ENCODE peak calls at places on chromosomes 11 and 22, in seven cellular contexts. One of them, this sample, is unnamed.

GRCh38 chr11:38256436-38256835 is 1658.4 kb upstream of the RAG2 start:
- DNase-seq in amniotic stem cell: no peak
- DNase-seq in WTC11: no peak
- DNase-seq in GM19239: no peak
- DNase-seq in HTR-8/SVneo: no peak
- DNase-seq in CD14-positive monocyte: no peak
- DNase-seq in stimulated activated CD4-positive, alpha-beta T cell treated with anti-CD3 and anti-CD28 coated beads, Interleukin-4, amount 100 ng/mL, for 24 hours: no peak
- DNase-seq in this sample: no peak

GRCh38 chr11:4454031-4454430 is 4.9 kb downstream of the OR52K2 start:
- DNase-seq in HTR-8/SVneo: no peak
- DNase-seq in WTC11: no peak
- DNase-seq in GM19239: no peak
- DNase-seq in amniotic stem cell: no peak
- DNase-seq in stimulated activated CD4-positive, alpha-beta T cell treated with anti-CD3 and anti-CD28 coated beads, Interleukin-4, amount 100 ng/mL, for 24 hours: no peak
- DNase-seq in CD14-positive monocyte: no peak
- DNase-seq in this sample: no peak

GRCh38 chr11:64086263-64086938 is 50.7 kb downstream of the FLRT1 start:
- DNase-seq in amniotic stem cell: no peak
- DNase-seq in CD14-positive monocyte: no peak
- DNase-seq in HTR-8/SVneo: no peak
- DNase-seq in GM19239: no peak
- DNase-seq in stimulated activated CD4-positive, alpha-beta T cell treated with anti-CD3 and anti-CD28 coated beads, Interleukin-4, amount 100 ng/mL, for 24 hours: no peak
- DNase-seq in WTC11: no peak
- DNase-seq in this sample: no peak

GRCh38 chr11:118148240-118148639 is 4.4 kb downstream of the SCN4B start:
- DNase-seq in WTC11: no peak
- DNase-seq in stimulated activated CD4-positive, alpha-beta T cell treated with anti-CD3 and anti-CD28 coated beads, Interleukin-4, amount 100 ng/mL, for 24 hours: no peak
- DNase-seq in amniotic stem cell: no peak
- DNase-seq in GM19239: no peak
- DNase-seq in HTR-8/SVneo: no peak
- DNase-seq in CD14-positive monocyte: no peak
- DNase-seq in this sample: no peak

GRCh38 chr11:69744435-69744834 is 30.7 kb downstream of the FGF4 start:
- DNase-seq in HTR-8/SVneo: peak
- DNase-seq in WTC11: no peak
- DNase-seq in GM19239: no peak
- DNase-seq in amniotic stem cell: no peak
- DNase-seq in stimulated activated CD4-positive, alpha-beta T cell treated with anti-CD3 and anti-CD28 coated beads, Interleukin-4, amount 100 ng/mL, for 24 hours: no peak
- DNase-seq in CD14-positive monocyte: no peak
- DNase-seq in this sample: no peak

GRCh38 chr11:77776455-77776854 is 44.1 kb downstream of the RSF1 start:
- DNase-seq in CD14-positive monocyte: no peak
- DNase-seq in amniotic stem cell: no peak
- DNase-seq in HTR-8/SVneo: no peak
- DNase-seq in WTC11: no peak
- DNase-seq in GM19239: no peak
- DNase-seq in stimulated activated CD4-positive, alpha-beta T cell treated with anti-CD3 and anti-CD28 coated beads, Interleukin-4, amount 100 ng/mL, for 24 hours: no peak
- DNase-seq in this sample: peak

GRCh38 chr11:76652989-76653673 is 17.4 kb downstream of the LRRC32 start:
- DNase-seq in WTC11: no peak
- DNase-seq in HTR-8/SVneo: no peak
- DNase-seq in stimulated activated CD4-positive, alpha-beta T cell treated with anti-CD3 and anti-CD28 coated beads, Interleukin-4, amount 100 ng/mL, for 24 hours: no peak
- DNase-seq in GM19239: no peak
- DNase-seq in amniotic stem cell: no peak
- DNase-seq in CD14-positive monocyte: no peak
- DNase-seq in this sample: no peak

GRCh38 chr11:33542921-33543320 is 157.7 kb downstream of the C11orf91 start:
- DNase-seq in WTC11: peak
- DNase-seq in CD14-positive monocyte: no peak
- DNase-seq in stimulated activated CD4-positive, alpha-beta T cell treated with anti-CD3 and anti-CD28 coated beads, Interleukin-4, amount 100 ng/mL, for 24 hours: peak
- DNase-seq in HTR-8/SVneo: peak
- DNase-seq in GM19239: peak
- DNase-seq in amniotic stem cell: no peak
- DNase-seq in this sample: peak

GRCh38 chr11:55970935-55971334 is 1.2 kb upstream of the OR10AG1 start:
- DNase-seq in GM19239: no peak
- DNase-seq in HTR-8/SVneo: no peak
- DNase-seq in amniotic stem cell: no peak
- DNase-seq in stimulated activated CD4-positive, alpha-beta T cell treated with anti-CD3 and anti-CD28 coated beads, Interleukin-4, amount 100 ng/mL, for 24 hours: no peak
- DNase-seq in CD14-positive monocyte: no peak
- DNase-seq in WTC11: no peak
- DNase-seq in this sample: no peak

GRCh38 chr11:36075053-36075452 is 131.2 kb downstream of the LDLRAD3 start:
- DNase-seq in stimulated activated CD4-positive, alpha-beta T cell treated with anti-CD3 and anti-CD28 coated beads, Interleukin-4, amount 100 ng/mL, for 24 hours: no peak
- DNase-seq in GM19239: no peak
- DNase-seq in CD14-positive monocyte: no peak
- DNase-seq in HTR-8/SVneo: no peak
- DNase-seq in WTC11: no peak
- DNase-seq in amniotic stem cell: peak
- DNase-seq in this sample: no peak

GRCh38 chr11:10303558-10304363 is 1.1 kb upstream of the ADM start:
- DNase-seq in WTC11: peak
- DNase-seq in stimulated activated CD4-positive, alpha-beta T cell treated with anti-CD3 and anti-CD28 coated beads, Interleukin-4, amount 100 ng/mL, for 24 hours: peak
- DNase-seq in amniotic stem cell: no peak
- DNase-seq in CD14-positive monocyte: peak
- DNase-seq in GM19239: no peak
- DNase-seq in HTR-8/SVneo: peak
- DNase-seq in this sample: no peak

GRCh38 chr11:1706634-1707400 is 9.8 kb downstream of the KRTAP5-6 start:
- DNase-seq in WTC11: peak
- DNase-seq in CD14-positive monocyte: no peak
- DNase-seq in stimulated activated CD4-positive, alpha-beta T cell treated with anti-CD3 and anti-CD28 coated beads, Interleukin-4, amount 100 ng/mL, for 24 hours: no peak
- DNase-seq in GM19239: no peak
- DNase-seq in amniotic stem cell: no peak
- DNase-seq in HTR-8/SVneo: no peak
- DNase-seq in this sample: peak

GRCh38 chr11:79083346-79083745 is 357.5 kb downstream of the TENM4 start:
- DNase-seq in HTR-8/SVneo: no peak
- DNase-seq in stimulated activated CD4-positive, alpha-beta T cell treated with anti-CD3 and anti-CD28 coated beads, Interleukin-4, amount 100 ng/mL, for 24 hours: no peak
- DNase-seq in GM19239: no peak
- DNase-seq in amniotic stem cell: no peak
- DNase-seq in WTC11: no peak
- DNase-seq in CD14-positive monocyte: no peak
- DNase-seq in this sample: no peak

GRCh38 chr11:27420217-27420616 is 52.4 kb downstream of the LGR4 start:
- DNase-seq in CD14-positive monocyte: no peak
- DNase-seq in GM19239: no peak
- DNase-seq in amniotic stem cell: no peak
- DNase-seq in HTR-8/SVneo: no peak
- DNase-seq in WTC11: no peak
- DNase-seq in stimulated activated CD4-positive, alpha-beta T cell treated with anti-CD3 and anti-CD28 coated beads, Interleukin-4, amount 100 ng/mL, for 24 hours: no peak
- DNase-seq in this sample: no peak

GRCh38 chr11:69958308-69958707 is 119.8 kb upstream of the ANO1 start:
- DNase-seq in stimulated activated CD4-positive, alpha-beta T cell treated with anti-CD3 and anti-CD28 coated beads, Interleukin-4, amount 100 ng/mL, for 24 hours: no peak
- DNase-seq in GM19239: no peak
- DNase-seq in WTC11: no peak
- DNase-seq in amniotic stem cell: no peak
- DNase-seq in HTR-8/SVneo: no peak
- DNase-seq in CD14-positive monocyte: no peak
- DNase-seq in this sample: no peak

GRCh38 chr11:74702383-74703007 is 28.7 kb downstream of the CHRDL2 start:
- DNase-seq in CD14-positive monocyte: peak
- DNase-seq in GM19239: peak
- DNase-seq in HTR-8/SVneo: peak
- DNase-seq in amniotic stem cell: peak
- DNase-seq in WTC11: peak
- DNase-seq in stimulated activated CD4-positive, alpha-beta T cell treated with anti-CD3 and anti-CD28 coated beads, Interleukin-4, amount 100 ng/mL, for 24 hours: peak
- DNase-seq in this sample: peak

GRCh38 chr22:44871782-44872181 is 119.4 kb downstream of the ARHGAP8 start:
- DNase-seq in amniotic stem cell: no peak
- DNase-seq in stimulated activated CD4-positive, alpha-beta T cell treated with anti-CD3 and anti-CD28 coated beads, Interleukin-4, amount 100 ng/mL, for 24 hours: no peak
- DNase-seq in CD14-positive monocyte: no peak
- DNase-seq in HTR-8/SVneo: no peak
- DNase-seq in GM19239: no peak
- DNase-seq in WTC11: no peak
- DNase-seq in this sample: no peak

GRCh38 chr11:34340653-34341052 is 17.2 kb downstream of the ABTB2 start:
- DNase-seq in amniotic stem cell: no peak
- DNase-seq in stimulated activated CD4-positive, alpha-beta T cell treated with anti-CD3 and anti-CD28 coated beads, Interleukin-4, amount 100 ng/mL, for 24 hours: no peak
- DNase-seq in GM19239: no peak
- DNase-seq in HTR-8/SVneo: no peak
- DNase-seq in CD14-positive monocyte: no peak
- DNase-seq in WTC11: no peak
- DNase-seq in this sample: no peak

GRCh38 chr11:116796548-116796947 is 4.9 kb upstream of the APOA5 start:
- DNase-seq in amniotic stem cell: no peak
- DNase-seq in stimulated activated CD4-positive, alpha-beta T cell treated with anti-CD3 and anti-CD28 coated beads, Interleukin-4, amount 100 ng/mL, for 24 hours: no peak
- DNase-seq in GM19239: no peak
- DNase-seq in WTC11: no peak
- DNase-seq in HTR-8/SVneo: no peak
- DNase-seq in CD14-positive monocyte: no peak
- DNase-seq in this sample: no peak

GRCh38 chr22:49614966-49615965 is 212.4 kb downstream of the BRD1 start:
- DNase-seq in amniotic stem cell: no peak
- DNase-seq in WTC11: peak
- DNase-seq in GM19239: no peak
- DNase-seq in CD14-positive monocyte: peak
- DNase-seq in stimulated activated CD4-positive, alpha-beta T cell treated with anti-CD3 and anti-CD28 coated beads, Interleukin-4, amount 100 ng/mL, for 24 hours: no peak
- DNase-seq in HTR-8/SVneo: no peak
- DNase-seq in this sample: no peak

GRCh38 chr22:34567367-34567766 is 498.6 kb upstream of the ISX start:
- DNase-seq in stimulated activated CD4-positive, alpha-beta T cell treated with anti-CD3 and anti-CD28 coated beads, Interleukin-4, amount 100 ng/mL, for 24 hours: no peak
- DNase-seq in amniotic stem cell: no peak
- DNase-seq in HTR-8/SVneo: no peak
- DNase-seq in WTC11: no peak
- DNase-seq in GM19239: no peak
- DNase-seq in CD14-positive monocyte: no peak
- DNase-seq in this sample: no peak

GRCh38 chr11:120528749-120529148 is 17.2 kb downstream of the GRIK4 start:
- DNase-seq in WTC11: no peak
- DNase-seq in stimulated activated CD4-positive, alpha-beta T cell treated with anti-CD3 and anti-CD28 coated beads, Interleukin-4, amount 100 ng/mL, for 24 hours: no peak
- DNase-seq in HTR-8/SVneo: no peak
- DNase-seq in GM19239: no peak
- DNase-seq in CD14-positive monocyte: no peak
- DNase-seq in amniotic stem cell: no peak
- DNase-seq in this sample: no peak

GRCh38 chr11:129724866-129725265 is 90.8 kb upstream of the TMEM45B start:
- DNase-seq in GM19239: no peak
- DNase-seq in WTC11: no peak
- DNase-seq in stimulated activated CD4-positive, alpha-beta T cell treated with anti-CD3 and anti-CD28 coated beads, Interleukin-4, amount 100 ng/mL, for 24 hours: no peak
- DNase-seq in HTR-8/SVneo: no peak
- DNase-seq in amniotic stem cell: no peak
- DNase-seq in CD14-positive monocyte: no peak
- DNase-seq in this sample: no peak

GRCh38 chr11:117822031-117822521 is 2.5 kb downstream of the FXYD2 start:
- DNase-seq in amniotic stem cell: no peak
- DNase-seq in GM19239: no peak
- DNase-seq in CD14-positive monocyte: peak
- DNase-seq in stimulated activated CD4-positive, alpha-beta T cell treated with anti-CD3 and anti-CD28 coated beads, Interleukin-4, amount 100 ng/mL, for 24 hours: peak
- DNase-seq in HTR-8/SVneo: peak
- DNase-seq in WTC11: peak
- DNase-seq in this sample: peak